ENCODE peak calls at places on chromosomes 7 and 10, in five cellular contexts. W, D, I, N and E are unnamed samples.

GRCh38 chr7:26293569-26294308 is 2.1 kb downstream of the SNX10 start:
- DNase-seq in W (no peak), D (no peak), I (no peak), N (peak; percentile 83), E (no peak)

GRCh38 chr10:615583-616152 is 73.8 kb downstream of the DIP2C start:
- DNase-seq in W (no peak), D (no peak), I (no peak), N (no peak), E (no peak)

GRCh38 chr7:155987681-155988080 is 175.4 kb upstream of the SHH start:
- DNase-seq in W (no peak), D (no peak), I (no peak), N (no peak), E (no peak)

GRCh38 chr10:51321968-51322367 is 247.7 kb downstream of the PRKG1 start:
- DNase-seq in W (no peak), D (no peak), I (no peak), N (no peak), E (no peak)

GRCh38 chr7:19610194-19610943 is 98.5 kb downstream of the POLR1F start:
- DNase-seq in W (no peak), D (no peak), I (no peak), N (no peak), E (no peak)

GRCh38 chr7:120792861-120793130 is 65.1 kb downstream of the TSPAN12 start:
- DNase-seq in W (no peak), D (no peak), I (no peak), N (no peak), E (no peak)

GRCh38 chr10:98074315-98074911 is 44.0 kb upstream of the CRTAC1 start:
- DNase-seq in W (peak; percentile 10), D (no peak), I (no peak), N (no peak), E (no peak)

GRCh38 chr10:102743078-102743587 is 615 bp upstream of the WBP1L start:
- DNase-seq in W (no peak), D (no peak), I (no peak), N (peak; percentile 12), E (no peak)

GRCh38 chr10:64093946-64094560 is 572.9 kb downstream of the REEP3 start:
- DNase-seq in W (no peak), D (no peak), I (no peak), N (no peak), E (no peak)

GRCh38 chr7:141999219-141999618 is 3.5 kb downstream of the MGAM start:
- DNase-seq in W (no peak), D (no peak), I (no peak), N (no peak), E (no peak)

GRCh38 chr10:352476-353235 is 217.4 kb downstream of the ZMYND11 start:
- DNase-seq in W (no peak), D (no peak), I (no peak), N (no peak), E (no peak)

GRCh38 chr10:21825345-21825744 is 178.2 kb downstream of the DNAJC1 start:
- DNase-seq in W (no peak), D (no peak), I (no peak), N (no peak), E (no peak)

GRCh38 chr10:74681917-74682627 is 144.3 kb upstream of the KAT6B start:
- DNase-seq in W (no peak), D (no peak), I (no peak), N (no peak), E (no peak)

GRCh38 chr10:29860159-29860558 is 199.2 kb downstream of the JCAD start:
- DNase-seq in W (no peak), D (no peak), I (no peak), N (no peak), E (no peak)

GRCh38 chr10:62336404-62336803 is 37.8 kb upstream of the ZNF365 start:
- DNase-seq in W (no peak), D (no peak), I (no peak), N (no peak), E (no peak)

GRCh38 chr7:65827366-65827765 is 45.5 kb upstream of the VKORC1L1 start:
- DNase-seq in W (no peak), D (no peak), I (no peak), N (no peak), E (no peak)

GRCh38 chr7:13731643-13732042 is 257.8 kb downstream of the ETV1 start:
- DNase-seq in W (no peak), D (no peak), I (no peak), N (no peak), E (no peak)

GRCh38 chr7:90900640-90901353 is 304.7 kb downstream of the CDK14 start:
- DNase-seq in W (no peak), D (peak; percentile 50), I (no peak), N (no peak), E (no peak)

GRCh38 chr10:27736396-27736795 is 9.2 kb downstream of the MKX start:
- DNase-seq in W (no peak), D (no peak), I (no peak), N (no peak), E (no peak)

GRCh38 chr7:155807013-155807804 is 5.1 kb downstream of the SHH start:
- DNase-seq in W (no peak), D (no peak), I (no peak), N (no peak), E (no peak)

GRCh38 chr7:133358728-133359127 is 105.8 kb downstream of the EXOC4 start:
- DNase-seq in W (no peak), D (no peak), I (no peak), N (no peak), E (no peak)

GRCh38 chr7:65325793-65326432 is 47.7 kb upstream of the ZNF92 start:
- DNase-seq in W (no peak), D (no peak), I (no peak), N (no peak), E (no peak)

GRCh38 chr10:54909165-54909564 is 108.1 kb upstream of the PCDH15 start:
- DNase-seq in W (no peak), D (no peak), I (no peak), N (no peak), E (no peak)

GRCh38 chr7:108091461-108091831 is 38.7 kb downstream of the LAMB4 start:
- DNase-seq in W (no peak), D (peak; percentile 65), I (no peak), N (no peak), E (no peak)

GRCh38 chr10:88428442-88428841 is 154.7 kb downstream of the RNLS start:
- DNase-seq in W (no peak), D (no peak), I (no peak), N (no peak), E (peak; percentile 60)

GRCh38 chr10:114911052-114911697 is 26.8 kb upstream of the TRUB1 start:
- DNase-seq in W (no peak), D (no peak), I (no peak), N (no peak), E (no peak)

GRCh38 chr7:122944682-122945303 is 50.7 kb downstream of the TAS2R16 start:
- DNase-seq in W (no peak), D (no peak), I (no peak), N (no peak), E (no peak)

GRCh38 chr10:96606946-96607345 is 20.1 kb upstream of the TM9SF3 start:
- DNase-seq in W (no peak), D (no peak), I (no peak), N (no peak), E (no peak)

GRCh38 chr10:44832595-44833390 is 78.3 kb upstream of the TMEM72 start:
- DNase-seq in W (no peak), D (no peak), I (no peak), N (no peak), E (no peak)

GRCh38 chr10:12703813-12704212 is 297.7 kb downstream of the CCDC3 start:
- DNase-seq in W (no peak), D (no peak), I (no peak), N (no peak), E (no peak)

GRCh38 chr7:101237206-101238067 is at the start of gene CLDN15:
- DNase-seq in W (peak; percentile 43), D (peak; percentile 66), I (no peak), N (no peak), E (no peak)

GRCh38 chr10:102395677-102396197 is at the start of gene NFKB2:
- DNase-seq in W (no peak), D (no peak), I (no peak), N (no peak), E (no peak)

GRCh38 chr7:6653101-6653995 is 16.2 kb downstream of the ZNF316 start:
- DNase-seq in W (peak; percentile 11), D (no peak), I (no peak), N (no peak), E (no peak)

GRCh38 chr10:46545861-46546590 is 10.4 kb downstream of the GPRIN2 start:
- DNase-seq in W (no peak), D (no peak), I (no peak), N (no peak), E (peak; percentile 32)

GRCh38 chr7:2979951-2980350 is 63.7 kb downstream of the CARD11 start:
- DNase-seq in W (no peak), D (no peak), I (no peak), N (no peak), E (no peak)

GRCh38 chr10:15169555-15170407 is 1.3 kb upstream of the NMT2 start:
- DNase-seq in W (no peak), D (peak; percentile 29), I (no peak), N (no peak), E (no peak)
- TF ChIP-seq USF2 in W (no peak), D (no peak), I (no peak), N (no peak), E (no peak)

GRCh38 chr7:28328822-28329615 is 83.3 kb upstream of the CREB5 start:
- DNase-seq in W (no peak), D (no peak), I (no peak), N (no peak), E (no peak)
- TF ChIP-seq HDAC2 in W (no peak), D (no peak), I (no peak), N (no peak), E (no peak)

GRCh38 chr7:37369904-37370303 is 78.8 kb downstream of the ELMO1 start:
- DNase-seq in W (no peak), D (no peak), I (no peak), N (no peak), E (no peak)
- TF ChIP-seq USF2 in W (no peak), D (no peak), I (no peak), N (no peak), E (no peak)

GRCh38 chr7:74101061-74101681 is 17.6 kb downstream of the LIMK1 start:
- DNase-seq in W (no peak), D (no peak), I (no peak), N (peak; percentile 60), E (no peak)

GRCh38 chr7:74106846-74107245 is 23.2 kb downstream of the LIMK1 start:
- DNase-seq in W (no peak), D (no peak), I (no peak), N (no peak), E (no peak)

GRCh38 chr7:74103219-74103772 is 19.7 kb downstream of the LIMK1 start:
- DNase-seq in W (no peak), D (no peak), I (no peak), N (no peak), E (no peak)

GRCh38 chr7:74105992-74106391 is 22.4 kb downstream of the LIMK1 start:
- DNase-seq in W (no peak), D (no peak), I (no peak), N (no peak), E (no peak)

DNA sequence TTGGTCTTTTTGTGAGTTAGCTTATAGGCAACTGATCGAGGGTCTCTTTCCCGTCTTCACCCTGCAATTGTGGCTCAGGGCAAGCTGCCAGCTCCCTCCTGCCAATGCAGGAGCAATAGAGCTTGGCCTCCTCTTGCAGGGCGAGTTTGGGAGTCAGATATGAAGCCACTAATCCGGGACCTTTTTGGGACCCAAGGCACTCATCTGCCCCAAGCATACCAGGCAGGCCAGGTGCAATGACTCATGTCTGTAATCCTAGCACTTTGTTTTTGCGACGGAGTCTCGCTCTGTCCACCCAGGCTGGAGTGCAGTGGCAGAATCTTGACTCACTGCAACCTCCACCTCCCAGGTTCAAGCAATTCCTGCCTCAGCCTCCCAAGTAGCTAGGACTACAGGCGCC is 21.1 kb downstream of the LIMK1 start:
- DNase-seq in W (no peak), D (no peak), I (no peak), N (no peak), E (no peak)
- TF ChIP-seq HDAC2 in W (no peak), D (no peak), I (no peak), N (no peak), E (no peak)